ENCODE peak calls at places on chromosomes 6 and 20, in ten cellular contexts. Z is heart right ventricle, L is B cell, U is astrocyte of the spinal cord, F is foreskin fibroblast, I is Panc1, C is GM20000, B is fibroblast of pulmonary artery, P is hepatocyte, D is A673. E is an unnamed sample.

GRCh38 chr6:144911322-144911721 is 626.2 kb downstream of the UTRN start:
- DNase-seq in Z (no peak), L (no peak), U (no peak), F (no peak), I (no peak), C (no peak), B (no peak), P (no peak), D (no peak), E (no peak)

GRCh38 chr20:2872304-2873009 is 824 bp upstream of the PTPRA start:
- DNase-seq in Z (peak), L (peak), U (peak), F (peak), I (no peak), C (peak), B (peak), P (peak), D (peak), E (no peak)

GRCh38 chr6:25280617-25280990 is 1.4 kb downstream of the CARMIL1 start:
- DNase-seq in Z (no peak), L (peak), U (no peak), F (no peak), I (no peak), C (no peak), B (peak), P (peak), D (no peak), E (no peak)

GRCh38 chr6:168147205-168147738 is 68.3 kb upstream of the FRMD1 start:
- DNase-seq in Z (no peak), L (no peak), U (peak), F (no peak), I (no peak), C (no peak), B (no peak), P (no peak), D (peak), E (no peak)

GRCh38 chr6:1396952-1397868 is 7.8 kb downstream of the FOXF2 start:
- DNase-seq in Z (peak), L (peak), U (peak), F (peak), I (peak), C (peak), B (peak), P (peak), D (peak), E (peak)

GRCh38 chr20:43799150-43799711 is 72.4 kb upstream of the GTSF1L start:
- DNase-seq in Z (no peak), L (no peak), U (no peak), F (peak), I (no peak), C (no peak), B (peak), P (peak), D (no peak), E (no peak)

GRCh38 chr6:104572901-104573300 is 286.8 kb downstream of the HACE1 start:
- DNase-seq in Z (no peak), L (no peak), U (no peak), F (no peak), I (no peak), C (no peak), B (no peak), P (no peak), D (no peak), E (no peak)

GRCh38 chr6:157634566-157634965 is 188.5 kb upstream of the SNX9 start:
- DNase-seq in Z (no peak), L (no peak), U (no peak), F (no peak), I (no peak), C (no peak), B (no peak), P (no peak), D (no peak), E (no peak)

GRCh38 chr6:29791786-29792122 is 35.9 kb upstream of the HLA-G start:
- DNase-seq in Z (no peak), L (peak), U (no peak), F (no peak), I (no peak), C (no peak), B (no peak), P (no peak), D (no peak), E (no peak)

GRCh38 chr6:92687278-92687677 is 732.1 kb downstream of the EPHA7 start:
- DNase-seq in Z (no peak), L (no peak), U (no peak), F (no peak), I (no peak), C (no peak), B (no peak), P (no peak), D (no peak), E (no peak)

GRCh38 chr6:109768485-109768884 is 77.4 kb downstream of the FIG4 start:
- DNase-seq in Z (no peak), L (no peak), U (no peak), F (peak), I (no peak), C (no peak), B (no peak), P (no peak), D (no peak), E (no peak)

GRCh38 chr6:109306733-109307132 is 75.5 kb downstream of the CD164 start:
- DNase-seq in Z (no peak), L (no peak), U (no peak), F (no peak), I (no peak), C (no peak), B (no peak), P (no peak), D (no peak), E (no peak)

GRCh38 chr6:139943391-139943790 is 568.9 kb upstream of the CITED2 start:
- DNase-seq in Z (no peak), L (no peak), U (peak), F (peak), I (peak), C (no peak), B (peak), P (peak), D (peak), E (peak)

GRCh38 chr6:45420083-45420908 is 42.6 kb upstream of the SUPT3H start:
- DNase-seq in Z (no peak), L (peak), U (peak), F (peak), I (no peak), C (no peak), B (peak), P (peak), D (peak), E (no peak)

GRCh38 chr6:43953794-43954310 is 173.4 kb downstream of the MRPL14 start:
- DNase-seq in Z (peak), L (no peak), U (no peak), F (peak), I (no peak), C (no peak), B (no peak), P (peak), D (no peak), E (no peak)

GRCh38 chr6:52365871-52366540 is 4.1 kb downstream of the PAQR8 start:
- DNase-seq in Z (no peak), L (no peak), U (peak), F (peak), I (no peak), C (no peak), B (peak), P (no peak), D (no peak), E (no peak)

GRCh38 chr6:1596088-1596852 is 13.4 kb upstream of the FOXC1 start:
- DNase-seq in Z (peak), L (peak), U (peak), F (peak), I (peak), C (peak), B (peak), P (peak), D (peak), E (no peak)

GRCh38 chr6:29887819-29888581 is 54.3 kb upstream of the HLA-A start:
- DNase-seq in Z (peak), L (peak), U (peak), F (peak), I (peak), C (peak), B (peak), P (peak), D (no peak), E (no peak)

GRCh38 chr6:52557389-52558265 is 19.2 kb downstream of the TRAM2 start:
- DNase-seq in Z (no peak), L (no peak), U (no peak), F (no peak), I (no peak), C (no peak), B (no peak), P (no peak), D (no peak), E (no peak)

GRCh38 chr6:130043344-130043743 is 25.0 kb downstream of the L3MBTL3 start:
- DNase-seq in Z (no peak), L (no peak), U (no peak), F (no peak), I (no peak), C (no peak), B (no peak), P (no peak), D (no peak), E (no peak)

GRCh38 chr20:49885558-49886332 is 29.6 kb downstream of the SPATA2 start:
- DNase-seq in Z (no peak), L (no peak), U (no peak), F (no peak), I (no peak), C (no peak), B (no peak), P (no peak), D (no peak), E (no peak)

GRCh38 chr6:87118054-87118453 is 23.1 kb upstream of the CGA start:
- DNase-seq in Z (no peak), L (no peak), U (no peak), F (no peak), I (no peak), C (no peak), B (no peak), P (no peak), D (no peak), E (no peak)

GRCh38 chr6:19465760-19466159 is 371.4 kb upstream of the ID4 start:
- DNase-seq in Z (no peak), L (no peak), U (peak), F (peak), I (peak), C (no peak), B (peak), P (no peak), D (peak), E (no peak)

GRCh38 chr20:1281279-1282057 is 15.4 kb downstream of the SNPH start:
- DNase-seq in Z (no peak), L (no peak), U (no peak), F (no peak), I (no peak), C (no peak), B (no peak), P (no peak), D (no peak), E (no peak)

GRCh38 chr6:42960243-42961019 is at the start of gene GNMT:
- DNase-seq in Z (peak), L (peak), U (no peak), F (peak), I (no peak), C (peak), B (no peak), P (peak), D (no peak), E (no peak)

GRCh38 chr20:14569631-14570030 is 232.2 kb upstream of the FLRT3 start:
- DNase-seq in Z (no peak), L (no peak), U (no peak), F (no peak), I (no peak), C (no peak), B (no peak), P (no peak), D (no peak), E (no peak)

GRCh38 chr6:91198588-91199255 is 611.9 kb upstream of the MAP3K7 start:
- DNase-seq in Z (no peak), L (no peak), U (peak), F (no peak), I (no peak), C (no peak), B (no peak), P (no peak), D (peak), E (no peak)

GRCh38 chr6:52574709-52575489 is 2.0 kb downstream of the TRAM2 start:
- DNase-seq in Z (peak), L (peak), U (no peak), F (peak), I (no peak), C (peak), B (peak), P (peak), D (no peak), E (no peak)

GRCh38 chr6:154766993-154767392 is 33.8 kb downstream of the SCAF8 start:
- DNase-seq in Z (no peak), L (no peak), U (peak), F (peak), I (no peak), C (no peak), B (peak), P (no peak), D (peak), E (no peak)

GRCh38 chr6:40074292-40075050 is 140.2 kb upstream of the MOCS1 start:
- DNase-seq in Z (no peak), L (no peak), U (no peak), F (no peak), I (no peak), C (no peak), B (no peak), P (peak), D (no peak), E (no peak)
- TF ChIP-seq CTCF in Z (no peak), L (no peak), U (no peak), F (no peak), I (no peak), C (no peak), B (no peak), P (no peak), D (no peak), E (no peak)

GRCh38 chr6:64505312-64505711 is 869.7 kb downstream of the PHF3 start:
- DNase-seq in Z (no peak), L (no peak), U (no peak), F (no peak), I (no peak), C (peak), B (peak), P (peak), D (peak), E (no peak)
- TF ChIP-seq CTCF in Z (no peak), L (no peak), U (peak), F (peak), I (peak), C (peak), B (peak), P (peak), D (peak), E (peak)

GRCh38 chr20:38551056-38551626 is 29.9 kb upstream of the ADIG start:
- DNase-seq in Z (no peak), L (no peak), U (no peak), F (no peak), I (no peak), C (no peak), B (no peak), P (no peak), D (no peak), E (no peak)

GRCh38 chr20:38547288-38547825 is 33.6 kb upstream of the ADIG start:
- DNase-seq in Z (no peak), L (no peak), U (no peak), F (no peak), I (no peak), C (no peak), B (no peak), P (no peak), D (no peak), E (no peak)

GRCh38 chr20:38548356-38549083 is 32.5 kb upstream of the ADIG start:
- DNase-seq in Z (no peak), L (no peak), U (no peak), F (no peak), I (no peak), C (no peak), B (no peak), P (no peak), D (no peak), E (no peak)

GRCh38 chr20:38545771-38546170 is 35.2 kb upstream of the ADIG start:
- DNase-seq in Z (no peak), L (no peak), U (no peak), F (no peak), I (no peak), C (no peak), B (no peak), P (no peak), D (no peak), E (no peak)

DNA sequence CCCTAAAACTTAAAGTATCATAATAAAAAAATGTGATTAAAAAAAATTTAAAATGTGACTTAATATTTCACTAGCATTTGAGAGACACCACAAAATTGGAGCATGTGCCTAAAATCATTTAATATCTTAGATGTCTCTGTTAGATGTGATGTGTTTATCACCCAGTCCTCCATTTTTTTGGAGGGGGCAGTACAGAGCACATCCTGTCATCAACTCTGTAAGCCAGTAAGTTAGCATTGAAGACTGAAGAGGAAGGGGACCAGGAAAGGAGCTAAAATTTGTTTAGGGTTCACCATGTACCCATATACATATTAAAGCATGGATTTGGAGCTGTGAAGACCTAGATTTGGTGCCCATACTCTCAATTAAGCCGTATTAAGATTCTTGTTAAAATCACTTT is 30.7 kb upstream of the ADIG start:
- DNase-seq in Z (no peak), L (no peak), U (no peak), F (no peak), I (no peak), C (no peak), B (no peak), P (no peak), D (peak), E (no peak)
- TF ChIP-seq CTCF in Z (no peak), L (no peak), U (no peak), F (no peak), I (peak), C (no peak), B (no peak), P (no peak), D (peak), E (peak)

GRCh38 chr6:39889229-39889628 is 45.0 kb downstream of the MOCS1 start:
- DNase-seq in Z (no peak), L (no peak), U (no peak), F (no peak), I (no peak), C (no peak), B (no peak), P (no peak), D (no peak), E (no peak)
- TF ChIP-seq CTCF in Z (no peak), L (no peak), U (no peak), F (no peak), I (no peak), C (no peak), B (no peak), P (no peak), D (no peak), E (no peak)

GRCh38 chr6:150632785-150633465 is 33.2 kb downstream of the PLEKHG1 start:
- DNase-seq in Z (no peak), L (peak), U (no peak), F (no peak), I (no peak), C (peak), B (no peak), P (no peak), D (no peak), E (no peak)

GRCh38 chr6:150635906-150636514 is 36.3 kb downstream of the PLEKHG1 start:
- DNase-seq in Z (no peak), L (no peak), U (no peak), F (no peak), I (no peak), C (no peak), B (no peak), P (peak), D (no peak), E (no peak)

GRCh38 chr6:150636808-150637207 is 37.1 kb downstream of the PLEKHG1 start:
- DNase-seq in Z (no peak), L (no peak), U (no peak), F (no peak), I (no peak), C (no peak), B (no peak), P (no peak), D (no peak), E (no peak)

GRCh38 chr6:150633466-150633795 is 33.7 kb downstream of the PLEKHG1 start:
- DNase-seq in Z (no peak), L (no peak), U (no peak), F (no peak), I (no peak), C (no peak), B (no peak), P (no peak), D (no peak), E (no peak)

GRCh38 chr6:150634641-150635292 is 35.1 kb downstream of the PLEKHG1 start:
- DNase-seq in Z (no peak), L (no peak), U (no peak), F (no peak), I (no peak), C (no peak), B (no peak), P (no peak), D (no peak), E (peak)
- TF ChIP-seq CTCF in Z (no peak), L (no peak), U (no peak), F (no peak), I (no peak), C (no peak), B (no peak), P (no peak), D (no peak), E (no peak)

GRCh38 chr6:143335865-143336264 is 114.6 kb downstream of the ADAT2 start:
- DNase-seq in Z (no peak), L (no peak), U (no peak), F (no peak), I (no peak), C (no peak), B (no peak), P (no peak), D (no peak), E (no peak)

GRCh38 chr6:143333749-143334520 is 116.6 kb downstream of the ADAT2 start:
- DNase-seq in Z (no peak), L (no peak), U (peak), F (no peak), I (no peak), C (no peak), B (no peak), P (no peak), D (no peak), E (no peak)

GRCh38 chr6:143336446-143337152 is 113.9 kb downstream of the ADAT2 start:
- DNase-seq in Z (no peak), L (no peak), U (peak), F (peak), I (no peak), C (no peak), B (peak), P (no peak), D (no peak), E (peak)

GRCh38 chr6:143339223-143339622 is 111.3 kb downstream of the ADAT2 start:
- DNase-seq in Z (no peak), L (no peak), U (no peak), F (peak), I (no peak), C (no peak), B (no peak), P (no peak), D (no peak), E (no peak)

DNA sequence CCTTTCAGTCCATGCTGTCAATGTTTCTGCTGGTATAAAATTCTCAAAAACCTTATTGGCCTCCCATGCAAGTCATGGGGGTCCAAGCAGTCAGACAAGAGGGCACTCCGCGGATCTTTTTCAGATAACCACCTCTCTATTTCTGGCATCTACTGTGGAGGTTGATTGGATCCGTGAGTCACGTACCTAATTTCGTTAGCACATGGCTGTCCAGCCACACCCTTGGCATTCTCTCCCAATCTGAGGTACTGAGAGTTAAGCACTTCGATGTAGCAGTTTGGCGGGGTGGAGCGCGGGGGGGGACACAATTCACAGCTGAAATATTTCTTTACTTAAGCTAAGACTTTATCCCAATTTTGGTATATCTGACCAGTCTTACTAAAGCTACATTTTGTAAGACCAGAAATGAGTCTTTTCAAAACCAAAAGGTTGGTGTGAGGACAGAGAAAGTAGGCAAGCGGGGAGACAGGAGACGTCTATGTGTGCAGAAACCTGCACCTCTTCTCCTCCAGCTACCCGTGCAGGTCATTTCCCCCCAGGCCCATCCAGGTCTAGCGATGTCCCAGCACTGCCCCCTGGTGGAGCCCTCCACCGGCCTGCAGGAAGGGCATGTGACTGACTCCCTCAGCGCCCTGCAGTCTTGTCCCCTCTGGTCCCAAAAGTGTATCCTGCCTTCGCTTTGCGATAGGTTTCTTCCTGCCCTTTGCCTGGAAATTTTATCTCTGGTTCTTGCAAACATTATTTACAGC is 113.1 kb downstream of the ADAT2 start:
- DNase-seq in Z (peak), L (peak), U (no peak), F (peak), I (peak), C (no peak), B (peak), P (peak), D (peak), E (no peak)
- TF ChIP-seq CTCF in Z (peak), L (peak), U (peak), F (peak), I (peak), C (no peak), B (peak), P (peak), D (peak), E (peak)